ENCODE peak calls at places on chromosome 9, in nine cellular contexts. I, X, T, W, Y, P, F, Q and J are unnamed samples.

GRCh38 chr9:73125651-73126050 is 26.0 kb upstream of the ANXA1 start:
- DNase-seq in I (no peak), X (no peak), T (no peak), W (no peak), Y (no peak), P (no peak), F (no peak), Q (no peak), J (no peak)

GRCh38 chr9:121399883-121400607 is 30.0 kb upstream of the STOM start:
- DNase-seq in I (peak), X (no peak), T (peak), W (peak), Y (peak), P (peak), F (no peak), Q (no peak), J (no peak)

GRCh38 chr9:71941998-71942567 is 30.6 kb downstream of the C9orf85 start:
- DNase-seq in I (no peak), X (no peak), T (no peak), W (no peak), Y (no peak), P (peak), F (no peak), Q (no peak), J (no peak)

GRCh38 chr9:87711857-87712800 is 13.8 kb upstream of the CTSL start:
- DNase-seq in I (peak), X (no peak), T (peak), W (no peak), Y (no peak), P (peak), F (no peak), Q (no peak), J (no peak)

GRCh38 chr9:88308831-88309230 is 79.4 kb upstream of the SPIN1 start:
- DNase-seq in I (no peak), X (no peak), T (no peak), W (no peak), Y (no peak), P (no peak), F (no peak), Q (no peak), J (no peak)

GRCh38 chr9:127884976-127885490 is 7.6 kb upstream of the AK1 start:
- DNase-seq in I (no peak), X (no peak), T (no peak), W (no peak), Y (no peak), P (no peak), F (no peak), Q (no peak), J (no peak)

GRCh38 chr9:13139641-13140171 is 139.8 kb downstream of the MPDZ start:
- DNase-seq in I (no peak), X (no peak), T (peak), W (no peak), Y (no peak), P (peak), F (no peak), Q (no peak), J (no peak)

GRCh38 chr9:112884086-112884485 is 6.6 kb downstream of the SLC46A2 start:
- DNase-seq in I (no peak), X (peak), T (peak), W (no peak), Y (no peak), P (peak), F (no peak), Q (no peak), J (no peak)

GRCh38 chr9:121288874-121289553 is 21.1 kb downstream of the GSN start:
- DNase-seq in I (no peak), X (peak), T (peak), W (no peak), Y (no peak), P (peak), F (no peak), Q (no peak), J (no peak)

GRCh38 chr9:35277649-35278359 is 116.0 kb downstream of the UNC13B start:
- DNase-seq in I (no peak), X (no peak), T (peak), W (no peak), Y (no peak), P (no peak), F (no peak), Q (no peak), J (no peak)

GRCh38 chr9:34252016-34252415 is 73.2 kb downstream of the UBAP1 start:
- DNase-seq in I (no peak), X (no peak), T (peak), W (no peak), Y (no peak), P (no peak), F (no peak), Q (no peak), J (no peak)

GRCh38 chr9:34985311-34985899 is 4.1 kb upstream of the DNAJB5 start:
- DNase-seq in I (peak), X (peak), T (peak), W (no peak), Y (peak), P (peak), F (no peak), Q (peak), J (no peak)

GRCh38 chr9:71136696-71137095 is 15.3 kb upstream of the TRPM3 start:
- DNase-seq in I (no peak), X (no peak), T (no peak), W (no peak), Y (no peak), P (no peak), F (no peak), Q (no peak), J (no peak)

GRCh38 chr9:95086564-95086955 is 230.9 kb downstream of the FANCC start:
- DNase-seq in I (no peak), X (no peak), T (no peak), W (no peak), Y (no peak), P (no peak), F (no peak), Q (no peak), J (no peak)

GRCh38 chr9:6055213-6055612 is 39.8 kb upstream of the RANBP6 start:
- DNase-seq in I (peak), X (peak), T (peak), W (peak), Y (peak), P (peak), F (no peak), Q (no peak), J (no peak)

GRCh38 chr9:136095495-136096058 is 488 bp upstream of the NACC2 start:
- DNase-seq in I (no peak), X (peak), T (no peak), W (no peak), Y (no peak), P (peak), F (no peak), Q (no peak), J (no peak)

GRCh38 chr9:112747094-112747493 is 3.5 kb upstream of the SNX30 start:
- DNase-seq in I (no peak), X (no peak), T (no peak), W (no peak), Y (no peak), P (no peak), F (no peak), Q (no peak), J (no peak)

GRCh38 chr9:93093449-93094293 is 2.3 kb upstream of the CARD19 start:
- DNase-seq in I (no peak), X (no peak), T (no peak), W (peak), Y (peak), P (peak), F (no peak), Q (peak), J (no peak)

GRCh38 chr9:137126786-137127185 is 12.2 kb upstream of the GRIN1 start:
- DNase-seq in I (no peak), X (no peak), T (no peak), W (no peak), Y (no peak), P (no peak), F (no peak), Q (no peak), J (no peak)

GRCh38 chr9:112705773-112706427 is 12.0 kb downstream of the INIP start:
- DNase-seq in I (no peak), X (peak), T (peak), W (no peak), Y (no peak), P (peak), F (no peak), Q (peak), J (no peak)

GRCh38 chr9:70121818-70122436 is 78.3 kb downstream of the MAMDC2 start:
- DNase-seq in I (no peak), X (no peak), T (peak), W (no peak), Y (no peak), P (no peak), F (no peak), Q (no peak), J (no peak)
- TF ChIP-seq CTCF in I (no peak), X (no peak), T (no peak), W (no peak), Y (no peak), P (no peak), F (no peak), Q (no peak), J (no peak)

GRCh38 chr9:134152488-134152887 is 11.9 kb downstream of the RNU6ATAC start:
- DNase-seq in I (no peak), X (no peak), T (no peak), W (no peak), Y (no peak), P (no peak), F (no peak), Q (no peak), J (no peak)

GRCh38 chr9:134152022-134152448 is 12.3 kb downstream of the RNU6ATAC start:
- DNase-seq in I (no peak), X (no peak), T (no peak), W (no peak), Y (no peak), P (no peak), F (no peak), Q (no peak), J (no peak)

GRCh38 chr9:134155812-134156360 is 8.5 kb downstream of the RNU6ATAC start:
- DNase-seq in I (no peak), X (no peak), T (no peak), W (no peak), Y (no peak), P (no peak), F (no peak), Q (no peak), J (no peak)

GRCh38 chr9:134153450-134153849 is 10.9 kb downstream of the RNU6ATAC start:
- DNase-seq in I (no peak), X (no peak), T (no peak), W (no peak), Y (no peak), P (no peak), F (no peak), Q (no peak), J (no peak)

DNA sequence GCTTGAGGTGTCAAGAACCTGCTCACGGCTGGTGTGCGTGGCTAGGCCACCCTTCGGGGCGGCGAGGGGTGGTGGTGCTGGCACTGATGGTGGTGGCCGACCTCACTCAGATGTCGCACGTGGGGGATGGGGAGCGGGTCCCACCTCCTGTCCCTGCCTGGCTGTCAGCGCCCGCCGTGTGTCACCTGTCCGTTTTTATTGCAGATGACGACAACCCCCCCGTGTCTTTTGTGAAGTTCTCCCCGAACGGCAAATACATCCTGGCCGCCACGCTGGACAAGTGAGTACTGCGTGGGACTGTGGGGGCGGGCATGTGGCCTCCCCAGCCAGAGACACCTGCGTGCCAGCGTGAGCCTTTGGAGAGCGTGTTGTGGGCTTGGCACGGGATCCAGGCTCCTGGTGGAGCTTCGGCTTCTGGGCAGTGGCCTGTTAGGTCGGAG is 10.1 kb downstream of the RNU6ATAC start:
- DNase-seq in I (no peak), X (no peak), T (no peak), W (no peak), Y (no peak), P (no peak), F (no peak), Q (no peak), J (no peak)
- TF ChIP-seq CTCF in I (no peak), X (no peak), T (no peak), W (no peak), Y (no peak), P (no peak), F (no peak), Q (no peak), J (no peak)

GRCh38 chr9:106286249-106286648 is 576.7 kb upstream of the ZNF462 start:
- DNase-seq in I (peak), X (peak), T (peak), W (no peak), Y (no peak), P (peak), F (no peak), Q (peak), J (no peak)
- TF ChIP-seq CTCF in I (no peak), X (no peak), T (peak), W (peak), Y (peak), P (peak), F (peak), Q (peak), J (no peak)

GRCh38 chr9:74762950-74763349 is 124.8 kb downstream of the TRPM6 start:
- DNase-seq in I (no peak), X (no peak), T (no peak), W (no peak), Y (no peak), P (no peak), F (no peak), Q (no peak), J (no peak)
- TF ChIP-seq CTCF in I (no peak), X (peak), T (peak), W (no peak), Y (no peak), P (no peak), F (no peak), Q (no peak), J (no peak)

GRCh38 chr9:69151506-69151905 is 22.6 kb upstream of the TJP2 start:
- DNase-seq in I (no peak), X (no peak), T (no peak), W (no peak), Y (no peak), P (no peak), F (peak), Q (no peak), J (no peak)

GRCh38 chr9:69153707-69154521 is 20.2 kb upstream of the TJP2 start:
- DNase-seq in I (no peak), X (no peak), T (no peak), W (no peak), Y (no peak), P (no peak), F (no peak), Q (no peak), J (no peak)

GRCh38 chr9:69145148-69145547 is 28.9 kb upstream of the TJP2 start:
- DNase-seq in I (no peak), X (no peak), T (no peak), W (no peak), Y (no peak), P (no peak), F (no peak), Q (no peak), J (no peak)

GRCh38 chr9:69147041-69147834 is 26.8 kb upstream of the TJP2 start:
- DNase-seq in I (no peak), X (peak), T (no peak), W (no peak), Y (no peak), P (no peak), F (peak), Q (no peak), J (no peak)

DNA sequence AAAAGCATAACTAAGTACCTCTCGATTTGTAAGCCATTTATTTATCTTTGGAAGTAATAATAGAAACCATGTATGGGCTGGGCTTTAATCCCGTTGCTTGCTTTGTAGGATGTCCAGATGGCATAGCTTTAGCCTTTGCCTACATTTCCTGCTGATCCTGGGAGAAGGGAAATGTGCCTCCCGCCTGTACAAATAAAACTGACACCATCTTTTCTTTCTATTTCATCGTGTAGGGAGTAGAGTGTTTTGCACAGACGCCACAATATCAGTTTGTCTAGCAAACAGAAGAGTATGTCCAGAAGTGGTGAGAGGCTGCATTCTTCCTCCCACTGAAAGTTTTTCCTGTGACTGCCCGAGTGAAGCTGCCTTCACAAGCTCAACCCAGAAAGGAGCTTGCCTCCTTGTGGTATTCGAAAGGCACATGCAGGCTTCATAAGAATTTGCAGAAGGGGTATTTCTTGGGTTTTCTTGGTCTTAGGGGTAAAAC is 24.7 kb upstream of the TJP2 start:
- DNase-seq in I (no peak), X (peak), T (peak), W (no peak), Y (no peak), P (peak), F (peak), Q (no peak), J (no peak)
- TF ChIP-seq CTCF in I (no peak), X (no peak), T (peak), W (no peak), Y (no peak), P (peak), F (peak), Q (no peak), J (no peak)